ENCODE peak calls at places on chromosome 4, in seven cellular contexts. Q is K562, A is IMR-90, B is heart left ventricle, G is AG04450, R is Karpas-422, C is tibial artery. J is an unnamed sample. For H3K27me3 and H3K9me3, the result is how much of the 10 kb centered on the place peaks cover.

GRCh38 chr4:83320548-83320947 is 14.1 kb downstream of the HPSE start:
- DNase-seq in Q (no peak), A (peak), B (peak), G (no peak), R (no peak), C (peak), J (peak)

GRCh38 chr4:130545171-130545570 is 1449.2 kb downstream of the C4orf33 start:
- DNase-seq in Q (no peak), A (no peak), B (no peak), G (no peak), R (no peak), C (no peak), J (no peak)

GRCh38 chr4:125352521-125352920 is 37.8 kb downstream of the FAT4 start:
- DNase-seq in Q (no peak), A (no peak), B (no peak), G (no peak), R (no peak), C (no peak), J (no peak)

GRCh38 chr4:754221-755120 is 48.8 kb downstream of the PCGF3 start:
- DNase-seq in Q (no peak), A (no peak), B (peak), G (no peak), R (no peak), C (no peak), J (no peak)

GRCh38 chr4:111126340-111126739 is 503.5 kb upstream of the PITX2 start:
- DNase-seq in Q (no peak), A (no peak), B (no peak), G (no peak), R (no peak), C (no peak), J (no peak)

GRCh38 chr4:95107635-95108034 is 349.9 kb downstream of the BMPR1B start:
- DNase-seq in Q (no peak), A (peak), B (peak), G (no peak), R (no peak), C (no peak), J (no peak)

GRCh38 chr4:153555730-153556440 is 89.7 kb downstream of the TMEM131L start:
- DNase-seq in Q (no peak), A (peak), B (peak), G (peak), R (no peak), C (peak), J (peak)

GRCh38 chr4:110867981-110868380 is 245.1 kb upstream of the PITX2 start:
- DNase-seq in Q (no peak), A (no peak), B (no peak), G (no peak), R (no peak), C (no peak), J (no peak)

GRCh38 chr4:156888762-156889161 is 82.8 kb downstream of the PDGFC start:
- DNase-seq in Q (no peak), A (peak), B (no peak), G (no peak), R (no peak), C (no peak), J (no peak)

DNA sequence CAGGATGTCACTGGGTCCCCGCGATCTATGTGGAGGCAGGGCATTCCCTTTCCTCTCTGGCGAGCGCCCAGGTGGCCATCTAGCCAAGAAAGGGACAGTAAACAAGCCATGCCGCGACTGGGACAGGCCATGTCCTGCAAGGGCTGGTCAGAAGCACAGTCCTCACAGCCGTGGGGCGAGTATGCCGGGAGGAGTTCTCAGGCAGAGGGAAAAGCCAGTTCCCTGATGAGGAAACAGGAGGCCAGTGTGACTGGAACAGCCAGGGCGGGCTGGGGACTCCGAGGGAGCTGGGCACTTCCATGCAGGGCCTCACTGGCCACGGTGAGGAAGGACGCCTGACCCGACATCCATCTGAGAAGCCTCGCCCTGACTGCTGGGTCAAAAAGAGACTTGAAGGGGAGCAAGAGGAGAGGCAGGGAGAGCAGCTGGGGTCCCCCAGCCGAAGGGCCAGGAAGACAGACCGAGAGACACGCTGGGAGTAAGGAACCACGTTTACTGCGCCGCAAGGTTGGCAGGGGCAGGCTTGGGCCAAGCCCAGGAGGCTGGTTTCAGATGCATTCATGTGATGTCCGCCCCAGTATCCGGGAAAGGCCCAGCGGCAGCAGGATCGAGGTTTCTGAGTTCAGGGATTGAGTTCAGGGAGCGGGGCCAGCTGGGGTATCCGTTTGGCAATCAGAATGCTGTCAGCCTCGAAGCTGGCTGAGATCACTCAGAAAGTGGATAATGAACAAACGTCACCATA is 15.0 kb downstream of the CFAP99 start:
- DNase-seq in Q (no peak), A (no peak), B (no peak), G (no peak), R (no peak), C (peak), J (no peak)
- H3K27me3 ChIP-seq in Q (under half), A (under half), B (under half), G (under half), R (under half), C (under half), J (under half)

GRCh38 chr4:18798123-18798522 is 776.6 kb upstream of the LCORL start:
- DNase-seq in Q (no peak), A (no peak), B (no peak), G (no peak), R (no peak), C (no peak), J (no peak)

DNA sequence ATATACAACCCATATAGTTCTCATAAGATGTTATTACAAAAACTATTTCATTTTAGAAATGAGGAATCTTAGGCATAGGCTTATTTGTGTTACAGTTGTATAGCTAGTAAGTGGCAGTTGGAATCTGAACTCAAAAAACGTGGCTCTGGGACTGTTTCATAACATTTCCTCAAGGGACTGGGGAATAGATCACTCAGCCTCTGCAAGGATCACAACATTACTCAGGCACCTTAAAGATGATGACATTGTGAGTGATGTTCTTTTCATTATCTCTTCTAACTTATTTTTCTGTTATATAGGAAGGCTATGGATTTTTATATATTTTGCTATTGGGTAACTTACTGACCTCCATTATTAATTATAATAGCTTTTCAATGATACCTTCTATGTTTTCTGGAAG is 774.2 kb upstream of the LCORL start:
- DNase-seq in Q (no peak), A (no peak), B (no peak), G (no peak), R (no peak), C (no peak), J (no peak)
- H3K9me3 ChIP-seq in Q (under half), A (under half), B (under half), G (under half), R (under half), C (under half), J (under half)

GRCh38 chr4:16222957-16223527 is 3.2 kb downstream of the TAPT1 start:
- DNase-seq in Q (no peak), A (peak), B (no peak), G (no peak), R (no peak), C (no peak), J (no peak)
- H3K4me3 ChIP-seq in Q (no peak), A (no peak), B (peak), G (no peak), R (no peak), C (no peak), J (no peak)

GRCh38 chr4:56655209-56655626 is 25.9 kb downstream of the HOPX start:
- DNase-seq in Q (no peak), A (peak), B (peak), G (no peak), R (no peak), C (no peak), J (peak)

GRCh38 chr4:56657128-56657527 is 24.0 kb downstream of the HOPX start:
- DNase-seq in Q (no peak), A (no peak), B (no peak), G (no peak), R (no peak), C (no peak), J (no peak)

GRCh38 chr4:56656346-56656643 is 24.8 kb downstream of the HOPX start:
- DNase-seq in Q (no peak), A (no peak), B (peak), G (no peak), R (no peak), C (no peak), J (no peak)

GRCh38 chr4:56654238-56654632 is 26.9 kb downstream of the HOPX start:
- DNase-seq in Q (no peak), A (no peak), B (no peak), G (no peak), R (no peak), C (no peak), J (no peak)

DNA sequence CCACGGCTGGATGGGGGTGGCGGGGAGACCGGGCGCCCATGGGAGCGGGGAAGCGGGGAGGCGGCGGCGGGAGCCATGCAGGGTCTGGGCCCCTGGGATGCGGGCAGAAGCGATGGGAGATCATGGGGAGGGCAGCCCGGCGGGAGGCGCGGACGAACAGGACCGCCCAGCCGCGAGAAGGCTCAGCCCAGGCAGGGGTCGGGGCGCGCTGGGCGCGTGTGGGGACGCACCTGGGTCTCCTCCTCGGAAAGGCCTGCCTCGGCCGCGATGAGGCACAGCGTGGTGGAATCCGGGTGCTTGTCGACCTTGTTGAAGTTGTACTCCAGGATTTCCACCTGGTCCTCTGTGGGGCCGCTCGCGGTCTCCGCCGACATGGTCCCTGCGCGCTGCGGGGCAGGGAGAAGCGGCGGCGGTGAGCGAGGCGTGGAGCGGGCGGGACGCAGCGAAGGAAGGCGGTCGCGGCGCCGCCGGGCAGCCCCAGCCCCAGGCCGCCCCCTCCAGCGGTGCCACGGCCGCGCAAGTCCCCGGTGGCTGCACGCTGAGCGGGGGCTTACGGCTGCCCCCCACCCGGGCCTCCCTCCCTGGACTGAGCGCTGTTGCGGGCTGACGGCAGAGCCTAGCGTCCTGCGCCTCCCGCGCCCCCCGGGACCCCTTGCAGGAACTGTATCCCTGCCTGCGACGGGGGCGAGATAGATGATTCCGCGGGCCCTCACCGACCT is 25.3 kb downstream of the HOPX start:
- DNase-seq in Q (no peak), A (no peak), B (no peak), G (no peak), R (no peak), C (no peak), J (peak)
- H3K27me3 ChIP-seq in Q (under half), A (under half), B (under half), G (under half), R (under half), C (under half), J (under half)

GRCh38 chr4:82260632-82261031 is 113.2 kb downstream of the HNRNPD start:
- DNase-seq in Q (no peak), A (no peak), B (no peak), G (no peak), R (no peak), C (no peak), J (no peak)
- H3K9me3 ChIP-seq in Q (under half), A (under half), B (under half), G (under half), R (under half), C (under half), J (under half)

DNA sequence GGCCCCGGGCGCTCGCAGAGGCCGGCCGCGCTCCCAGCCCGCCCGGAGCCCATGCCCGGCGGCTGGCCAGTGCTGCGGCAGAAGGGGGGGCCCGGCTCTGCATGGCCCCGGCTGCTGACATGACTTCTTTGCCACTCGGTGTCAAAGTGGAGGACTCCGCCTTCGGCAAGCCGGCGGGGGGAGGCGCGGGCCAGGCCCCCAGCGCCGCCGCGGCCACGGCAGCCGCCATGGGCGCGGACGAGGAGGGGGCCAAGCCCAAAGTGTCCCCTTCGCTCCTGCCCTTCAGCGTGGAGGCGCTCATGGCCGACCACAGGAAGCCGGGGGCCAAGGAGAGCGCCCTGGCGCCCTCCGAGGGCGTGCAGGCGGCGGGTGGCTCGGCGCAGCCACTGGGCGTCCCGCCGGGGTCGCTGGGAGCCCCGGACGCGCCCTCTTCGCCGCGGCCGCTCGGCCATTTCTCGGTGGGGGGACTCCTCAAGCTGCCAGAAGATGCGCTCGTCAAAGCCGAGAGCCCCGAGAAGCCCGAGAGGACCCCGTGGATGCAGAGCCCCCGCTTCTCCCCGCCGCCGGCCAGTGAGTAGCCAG is 425 bp downstream of the MSX1 start:
- DNase-seq in Q (no peak), A (no peak), B (peak), G (no peak), R (peak), C (no peak), J (no peak)
- H3K4me3 ChIP-seq in Q (peak), A (peak), B (peak), G (peak), R (peak), C (peak), J (peak)

DNA sequence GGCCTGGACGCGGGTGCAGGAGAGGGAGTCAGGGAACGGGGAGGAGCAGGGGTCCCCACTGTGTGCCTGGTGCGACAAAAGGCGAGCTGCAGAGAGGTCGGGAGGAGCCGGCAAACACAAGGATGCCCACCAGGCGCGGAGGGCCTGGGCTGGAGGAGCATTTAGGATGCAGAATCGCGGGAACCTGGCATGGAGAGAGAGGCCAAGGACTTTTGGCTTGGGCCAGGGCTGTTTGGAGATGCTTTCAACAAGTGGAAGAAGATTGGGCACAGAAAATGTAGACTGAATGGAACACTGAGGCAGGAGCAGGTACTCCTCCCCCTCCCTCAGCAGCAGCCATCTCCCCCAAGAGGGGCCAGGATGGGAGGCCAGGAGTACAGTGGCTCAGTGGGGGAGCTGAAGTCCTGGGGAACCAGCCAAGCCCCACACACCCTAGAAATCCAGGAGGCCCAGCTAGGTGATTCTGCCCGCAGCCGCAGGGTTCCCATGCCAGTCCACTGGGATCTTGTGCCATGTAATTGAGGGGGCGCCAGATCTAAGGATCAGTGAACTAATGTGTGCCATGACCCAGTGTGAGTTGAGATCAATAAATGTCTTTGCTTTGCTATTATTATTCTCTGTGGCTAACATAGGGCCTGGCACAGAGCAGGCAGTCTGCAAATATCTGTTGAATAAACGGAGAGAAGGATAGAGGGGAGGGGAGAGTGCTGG is 1.1 kb upstream of the ABLIM2 start:
- DNase-seq in Q (no peak), A (no peak), B (no peak), G (no peak), R (no peak), C (no peak), J (no peak)
- H3K27me3 ChIP-seq in Q (under half), A (half or more), B (under half), G (under half), R (under half), C (under half), J (under half)

GRCh38 chr4:29970626-29971025 is 749.5 kb upstream of the PCDH7 start:
- DNase-seq in Q (no peak), A (no peak), B (no peak), G (no peak), R (no peak), C (no peak), J (peak)
- H3K9me3 ChIP-seq in Q (under half), A (under half), B (under half), G (under half), R (under half), C (under half), J (under half)

DNA sequence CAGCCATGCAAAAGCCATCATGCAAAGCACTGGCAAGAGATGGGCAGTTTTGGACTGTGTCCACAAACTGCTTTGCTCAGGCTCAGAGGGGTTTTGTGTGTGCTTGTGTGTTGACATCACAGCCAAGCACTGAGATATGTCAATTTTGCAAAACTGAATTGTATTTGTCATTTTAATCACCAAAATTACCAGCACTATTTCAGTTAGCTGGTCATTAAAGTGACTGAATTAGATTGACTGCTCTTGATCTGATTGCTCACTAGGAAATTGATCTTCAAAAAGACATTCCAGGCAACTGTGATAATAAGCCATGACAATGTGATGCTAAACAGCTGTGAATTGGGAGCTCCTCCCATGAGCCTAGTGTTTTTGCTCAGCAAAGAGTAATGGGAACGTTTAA is 337.3 kb upstream of the GNPDA2 start:
- DNase-seq in Q (no peak), A (no peak), B (no peak), G (no peak), R (no peak), C (no peak), J (no peak)
- H3K4me3 ChIP-seq in Q (no peak), A (no peak), B (no peak), G (no peak), R (no peak), C (no peak), J (no peak)

J was measured in MG63.